ENCODE peak calls at places on chromosomes 6 and 20, in four cellular contexts. L, B, P and W are unnamed samples.

GRCh38 chr6:165611294-165611693 is 51.7 kb downstream of the PDE10A start:
- DNase-seq in L (no peak), B (no peak), P (no peak), W (no peak)

GRCh38 chr6:152094992-152095592 is 287.6 kb downstream of the ESR1 start:
- DNase-seq in P (peak), L (no peak), B (peak), W (no peak)

GRCh38 chr20:10793741-10794140 is 119.9 kb upstream of the JAG1 start:
- DNase-seq in B (no peak), P (no peak), L (no peak), W (no peak)

GRCh38 chr6:30358340-30358679 is 13.4 kb downstream of the RPP21 start:
- DNase-seq in P (peak), B (no peak), L (no peak), W (no peak)

GRCh38 chr6:154868143-154868594 is 126.9 kb upstream of the TIAM2 start:
- DNase-seq in B (peak), P (peak), L (peak), W (no peak)

GRCh38 chr6:126063512-126064146 is 77.3 kb downstream of the TRMT11 start:
- DNase-seq in P (no peak), B (peak), L (no peak), W (no peak)

GRCh38 chr6:40962241-40962640 is 76.8 kb downstream of the UNC5CL start:
- DNase-seq in B (peak), P (peak), L (no peak), W (no peak)

GRCh38 chr20:45374966-45375365 is 3.2 kb downstream of the TP53TG5 start:
- DNase-seq in P (no peak), B (no peak), L (no peak), W (no peak)

GRCh38 chr6:6729971-6730370 is 141.5 kb downstream of the LY86 start:
- DNase-seq in B (no peak), P (no peak), L (no peak), W (no peak)

GRCh38 chr20:46188866-46189265 is 70.8 kb downstream of the CD40 start:
- DNase-seq in L (no peak), P (no peak), B (no peak), W (no peak)

GRCh38 chr20:20205141-20205861 is 153.0 kb downstream of the CFAP61 start:
- DNase-seq in P (no peak), B (no peak), L (no peak), W (no peak)

GRCh38 chr6:157150076-157150475 is 173.2 kb downstream of the TMEM242 start:
- DNase-seq in B (peak), L (no peak), P (peak), W (no peak)

GRCh38 chr6:15285682-15286294 is 39.9 kb downstream of the JARID2 start:
- DNase-seq in L (no peak), B (no peak), P (no peak), W (no peak)

GRCh38 chr6:21666200-21666671 is 72.7 kb downstream of the SOX4 start:
- DNase-seq in L (no peak), B (no peak), P (peak), W (no peak)

GRCh38 chr6:161038229-161039003 is 46.8 kb downstream of the MAP3K4 start:
- DNase-seq in P (peak), B (peak), L (no peak), W (no peak)

GRCh38 chr20:4159765-4160490 is 144.6 kb upstream of the RNF24 start:
- DNase-seq in B (no peak), L (no peak), P (no peak), W (no peak)

GRCh38 chr6:51856508-51856907 is 230.9 kb downstream of the PKHD1 start:
- DNase-seq in P (no peak), L (no peak), B (no peak), W (no peak)

GRCh38 chr6:117513174-117513573 is 30.7 kb downstream of the DCBLD1 start:
- DNase-seq in B (no peak), L (no peak), P (peak), W (no peak)

GRCh38 chr6:126156973-126157372 is 170.6 kb downstream of the TRMT11 start:
- DNase-seq in L (no peak), P (no peak), B (no peak), W (no peak)

GRCh38 chr6:165634486-165634885 is 28.6 kb downstream of the PDE10A start:
- DNase-seq in B (no peak), L (no peak), P (no peak), W (no peak)

GRCh38 chr6:134435814-134436280 is 117.9 kb upstream of the SGK1 start:
- DNase-seq in P (no peak), L (no peak), B (no peak), W (no peak)

GRCh38 chr6:4460595-4461475 is 315.4 kb upstream of the CDYL start:
- DNase-seq in L (peak), P (peak), B (peak), W (peak)

GRCh38 chr6:151652338-151652737 is 155.1 kb upstream of the ESR1 start:
- DNase-seq in P (no peak), B (no peak), L (no peak), W (no peak)

GRCh38 chr6:40907198-40907701 is 131.8 kb downstream of the UNC5CL start:
- DNase-seq in B (no peak), P (peak), L (no peak), W (no peak)

GRCh38 chr20:25046736-25047666 is 10.9 kb downstream of the ACSS1 start:
- DNase-seq in P (no peak), B (no peak), L (no peak), W (no peak)

GRCh38 chr6:117440558-117441525 is 15.1 kb upstream of the ROS1 start:
- DNase-seq in L (no peak), B (no peak), P (peak), W (no peak)

GRCh38 chr6:139029470-139030210 is 1.1 kb downstream of the ABRACL start:
- DNase-seq in B (peak), L (no peak), P (peak), W (no peak)

GRCh38 chr6:24495516-24495847 is 713 bp downstream of the ALDH5A1 start:
- DNase-seq in P (peak), L (peak), B (no peak), W (peak)

GRCh38 chr6:77326029-77326428 is 137.3 kb downstream of the HTR1B start:
- DNase-seq in B (no peak), L (no peak), P (no peak), W (no peak)

GRCh38 chr6:87181903-87182302 is 26.5 kb downstream of the ZNF292 start:
- DNase-seq in L (no peak), P (no peak), B (no peak), W (no peak)

GRCh38 chr6:151493495-151494234 is at the start of gene CCDC170:
- DNase-seq in L (no peak), P (peak), B (no peak), W (no peak)

DNA sequence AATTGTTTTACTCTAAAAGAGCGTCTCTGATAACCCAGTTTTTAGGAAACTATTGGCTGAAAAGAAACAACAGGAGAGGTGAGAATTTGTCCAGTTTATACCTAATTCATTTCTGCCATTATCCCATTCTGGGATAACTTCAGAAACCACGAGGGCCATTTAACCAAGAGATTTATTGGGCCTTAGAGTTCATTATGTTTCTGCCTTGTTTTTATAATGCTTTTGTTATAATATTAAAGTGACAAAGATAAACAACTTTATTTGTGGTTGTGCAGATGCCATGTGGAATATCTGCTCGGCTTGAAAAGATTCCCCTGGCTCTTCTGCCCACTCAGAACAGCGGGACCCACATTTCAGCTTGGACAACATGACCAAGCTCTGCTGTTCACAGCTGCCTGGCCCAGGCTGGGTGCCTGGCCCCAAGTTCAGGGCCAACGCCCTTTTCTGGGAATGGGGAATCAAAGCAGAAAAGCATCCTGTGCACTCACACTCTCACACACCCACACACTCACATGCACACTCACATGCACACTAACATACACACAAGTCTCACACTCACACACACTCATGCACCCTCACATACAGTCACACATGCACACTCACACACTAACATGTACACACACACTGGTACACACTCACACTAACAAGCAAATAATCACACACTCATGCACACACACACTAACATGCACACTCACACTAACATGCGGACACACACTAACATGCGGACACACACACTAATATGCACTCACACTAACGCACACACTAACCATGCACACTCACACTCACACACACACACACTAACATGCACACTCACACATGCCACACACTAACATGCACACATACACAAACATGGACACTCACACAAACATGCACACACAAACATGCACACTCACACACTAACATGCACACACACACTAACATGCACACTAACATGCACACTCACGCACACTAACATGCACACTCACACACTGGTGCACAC is 86.7 kb upstream of the NEDD9 start:
- DNase-seq in B (no peak), P (no peak), L (no peak), W (no peak)
- H3K27ac ChIP-seq in B (no peak), P (no peak), L (no peak), W (no peak)

DNA sequence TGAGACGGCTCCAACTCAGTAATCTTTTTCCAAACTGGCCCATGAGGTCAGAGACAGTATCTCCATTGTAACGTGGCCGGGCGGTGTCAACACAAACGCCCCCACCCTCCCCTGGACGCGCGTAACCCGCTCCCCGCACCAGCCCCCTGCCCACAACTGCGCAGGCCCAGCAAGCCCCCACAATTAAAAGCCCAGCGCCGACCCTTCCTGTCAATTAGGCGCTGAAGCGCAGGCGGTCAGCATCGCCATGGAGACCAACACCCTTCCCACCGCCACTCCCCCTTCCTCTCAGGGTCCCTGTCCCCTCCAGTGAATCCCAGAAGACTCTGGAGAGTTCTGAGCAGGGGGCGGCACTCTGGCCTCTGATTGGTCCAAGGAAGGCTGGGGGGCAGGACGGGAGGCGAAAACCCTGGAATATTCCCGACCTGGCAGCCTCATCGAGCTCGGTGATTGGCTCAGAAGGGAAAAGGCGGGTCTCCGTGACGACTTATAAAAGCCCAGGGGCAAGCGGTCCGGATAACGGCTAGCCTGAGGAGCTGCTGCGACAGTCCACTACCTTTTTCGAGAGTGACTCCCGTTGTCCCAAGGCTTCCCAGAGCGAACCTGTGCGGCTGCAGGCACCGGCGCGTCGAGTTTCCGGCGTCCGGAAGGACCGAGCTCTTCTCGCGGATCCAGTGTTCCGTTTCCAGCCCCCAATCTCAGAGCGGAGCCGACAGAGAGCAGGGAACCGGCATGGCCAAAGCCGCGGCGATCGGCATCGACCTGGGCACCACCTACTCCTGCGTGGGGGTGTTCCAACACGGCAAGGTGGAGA is at the start of the genes HSPA1A and HSPA1L:
- DNase-seq in B (peak), L (peak), P (peak), W (peak)
- H3K27ac ChIP-seq in B (peak), L (peak), P (peak), W (peak)

DNA sequence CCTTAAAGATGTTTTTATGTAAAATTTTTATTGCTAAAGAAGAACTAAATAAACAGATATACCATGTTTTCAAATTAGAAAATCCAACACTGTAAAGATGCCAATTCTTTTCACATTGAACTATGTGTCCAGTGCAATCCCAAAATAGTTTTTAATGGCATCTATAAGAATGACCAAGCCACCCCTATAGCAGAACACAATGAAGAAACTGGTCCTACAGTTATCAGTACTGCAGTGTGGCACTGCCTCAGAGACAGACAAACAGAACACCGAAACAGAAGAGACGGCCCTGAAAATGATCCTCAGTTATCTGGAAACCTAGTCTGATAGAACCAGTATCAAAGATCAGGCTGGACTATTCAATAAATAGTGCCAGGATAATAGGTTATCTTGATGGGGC is 41.9 kb downstream of the KIF13A start:
- DNase-seq in L (no peak), B (no peak), P (no peak), W (no peak)
- H3K27ac ChIP-seq in L (no peak), B (no peak), P (no peak), W (no peak)

GRCh38 chr6:168377481-168377850 is 57.9 kb upstream of the DACT2 start:
- DNase-seq in L (no peak), B (no peak), P (peak), W (no peak)
- H3K27ac ChIP-seq in L (no peak), B (no peak), P (no peak), W (no peak)

GRCh38 chr6:113187671-113188070 is 669.5 kb upstream of the MARCKS start:
- DNase-seq in B (no peak), L (no peak), P (no peak), W (no peak)
- H3K27ac ChIP-seq in B (no peak), L (no peak), P (no peak), W (no peak)

DNA sequence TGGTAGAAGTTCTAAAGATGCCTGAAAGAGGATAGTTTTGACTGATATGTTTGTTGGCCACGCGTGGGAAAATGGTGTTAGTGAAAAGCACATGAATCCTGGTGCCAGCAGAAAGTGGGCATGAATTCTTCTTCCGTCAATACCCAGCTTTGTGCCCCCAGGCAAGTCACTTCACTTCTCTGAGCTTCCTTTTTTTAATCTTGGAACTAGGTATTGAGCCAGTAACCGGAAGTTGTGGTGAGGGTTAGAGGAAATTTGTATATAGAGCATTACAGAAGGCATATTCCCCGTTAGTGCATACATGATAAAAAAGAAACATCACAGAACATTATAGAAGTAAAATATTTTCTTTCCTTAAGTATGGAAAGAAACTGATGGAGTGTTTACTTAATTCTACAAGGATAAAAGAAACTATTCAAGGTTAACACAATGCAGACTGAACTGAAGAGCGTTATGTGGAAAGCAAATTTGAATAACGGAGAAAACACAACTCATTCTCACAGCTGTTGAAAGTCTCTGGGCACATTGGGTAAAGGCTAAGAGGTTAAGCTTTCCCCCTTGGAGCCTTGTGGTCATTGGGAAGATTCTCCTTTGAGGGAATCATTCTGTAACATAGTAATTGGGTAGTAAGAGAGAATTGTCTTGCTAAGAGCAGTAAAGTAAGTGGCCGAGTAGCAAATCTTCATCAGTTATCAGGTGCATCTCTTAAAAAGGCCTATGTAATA is 223.1 kb downstream of the BCAS1 start:
- DNase-seq in P (no peak), L (no peak), B (no peak), W (no peak)
- H3K27ac ChIP-seq in P (no peak), L (no peak), B (no peak), W (no peak)

GRCh38 chr6:38113810-38114577 is 294.5 kb downstream of the ZFAND3 start:
- DNase-seq in L (no peak), B (no peak), P (no peak), W (no peak)
- H3K27ac ChIP-seq in L (no peak), B (no peak), P (no peak), W (no peak)

DNA sequence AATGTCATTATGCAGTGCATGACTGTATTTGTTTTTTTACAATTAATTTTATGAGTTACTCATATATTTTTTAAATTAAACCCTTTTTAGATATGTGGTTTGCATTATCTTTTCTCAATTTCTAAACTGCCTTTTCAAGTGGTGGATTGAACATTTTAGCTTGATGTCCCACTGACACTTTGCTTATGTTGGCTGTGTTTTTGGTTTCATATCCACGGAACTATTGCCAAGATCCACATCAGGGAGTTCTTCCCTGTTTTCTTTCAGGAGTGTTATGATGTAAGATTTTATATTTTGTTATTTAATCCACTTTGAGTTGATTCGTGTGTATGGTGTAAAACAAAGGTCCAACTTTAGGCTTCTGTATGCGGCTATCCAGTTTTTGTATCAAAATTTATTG is 1144.9 kb upstream of the EYS start:
- DNase-seq in P (no peak), B (no peak), L (no peak), W (no peak)
- H3K27ac ChIP-seq in P (no peak), B (no peak), L (no peak), W (no peak)